ENCODE peak calls at places on chromosomes 11 and 22, in four cellular contexts. U is A549, C is K562, H is HepG2. V is an unnamed sample.

GRCh38 chr11:69126286-69126685 is 29.4 kb upstream of the SMIM38 start:
- DNase-seq in U (no peak), C (no peak), H (no peak), V (peak)

GRCh38 chr11:199004-199581 is 6.2 kb downstream of the SCGB1C1 start:
- DNase-seq in U (no peak), C (no peak), H (no peak), V (no peak)

GRCh38 chr22:20566420-20567260 is 59.2 kb downstream of the MED15 start:
- DNase-seq in U (no peak), C (no peak), H (no peak), V (no peak)

GRCh38 chr22:48624401-48624800 is 1203.3 kb downstream of the BRD1 start:
- DNase-seq in U (no peak), C (no peak), H (no peak), V (no peak)

GRCh38 chr11:15967166-15967565 is 389.2 kb downstream of the SOX6 start:
- DNase-seq in U (peak), C (peak), H (no peak), V (no peak)

GRCh38 chr11:131871061-131871460 is 500.6 kb downstream of the NTM start:
- DNase-seq in U (no peak), C (no peak), H (no peak), V (no peak)

GRCh38 chr11:104073950-104074349 is 37.5 kb downstream of the DDI1 start:
- DNase-seq in U (peak), C (no peak), H (no peak), V (no peak)

GRCh38 chr11:83528877-83529276 is 242.7 kb upstream of the CCDC90B start:
- DNase-seq in U (no peak), C (no peak), H (no peak), V (no peak)

GRCh38 chr11:43987384-43988039 is 45.1 kb downstream of the C11orf96 start:
- DNase-seq in U (no peak), C (no peak), H (no peak), V (no peak)

GRCh38 chr11:130151196-130151595 is 8.4 kb upstream of the ST14 start:
- DNase-seq in U (no peak), C (no peak), H (no peak), V (no peak)

GRCh38 chr11:131025020-131025419 is 108.7 kb upstream of the SNX19 start:
- DNase-seq in U (peak), C (no peak), H (peak), V (peak)

GRCh38 chr22:37165940-37166674 is 16.4 kb upstream of the IL2RB start:
- DNase-seq in U (no peak), C (no peak), H (no peak), V (no peak)

GRCh38 chr11:20087118-20087521 is 73.2 kb downstream of the DBX1 start:
- DNase-seq in U (no peak), C (no peak), H (no peak), V (no peak)

GRCh38 chr11:45162916-45163879 is 16.8 kb downstream of the PRDM11 start:
- DNase-seq in U (no peak), C (no peak), H (no peak), V (no peak)

GRCh38 chr22:37259540-37260029 is 15.5 kb upstream of the RAC2 start:
- DNase-seq in U (peak), C (peak), H (no peak), V (peak)

GRCh38 chr11:14980854-14981253 is 8.7 kb upstream of the CALCA start:
- DNase-seq in U (no peak), C (no peak), H (no peak), V (no peak)

GRCh38 chr22:32752868-32753520 is 48.5 kb upstream of the TIMP3 start:
- DNase-seq in U (no peak), C (no peak), H (no peak), V (no peak)

GRCh38 chr22:42299586-42300285 is 29.3 kb upstream of the TCF20 start:
- DNase-seq in U (no peak), C (peak), H (no peak), V (peak)

GRCh38 chr11:72263363-72263762 is 19.4 kb upstream of the PHOX2A start:
- DNase-seq in U (no peak), C (peak), H (no peak), V (no peak)

GRCh38 chr11:10623797-10624761 is 55.6 kb upstream of the LYVE1 start:
- DNase-seq in U (peak), C (peak), H (peak), V (peak)

GRCh38 chr11:121716060-121716459 is 263.3 kb upstream of the SORL1-AS1 start:
- DNase-seq in U (no peak), C (no peak), H (no peak), V (no peak)

GRCh38 chr11:13229136-13229535 is 48.5 kb upstream of the BMAL1 start:
- DNase-seq in U (no peak), C (no peak), H (no peak), V (no peak)

GRCh38 chr11:67558084-67558772 is 25.4 kb upstream of the GSTP1 start:
- DNase-seq in U (no peak), C (no peak), H (peak), V (no peak)

GRCh38 chr11:123740787-123741158 is 687 bp downstream of the ZNF202 start:
- DNase-seq in U (no peak), C (no peak), H (no peak), V (no peak)

GRCh38 chr11:8220261-8221024 is 43.2 kb downstream of the LMO1 start:
- DNase-seq in U (no peak), C (no peak), H (no peak), V (no peak)

GRCh38 chr11:110818032-110818687 is 105.9 kb upstream of the ARHGAP20 start:
- DNase-seq in U (no peak), C (no peak), H (no peak), V (no peak)

GRCh38 chr11:19890308-19890707 is 177.7 kb downstream of the NAV2 start:
- DNase-seq in U (no peak), C (no peak), H (no peak), V (no peak)

GRCh38 chr11:22459053-22459452 is 120.9 kb downstream of the SLC17A6 start:
- DNase-seq in U (no peak), C (no peak), H (no peak), V (no peak)

GRCh38 chr11:15117751-15118150 is 3.0 kb downstream of the INSC start:
- DNase-seq in U (no peak), C (no peak), H (no peak), V (no peak)

GRCh38 chr22:36816635-36817428 is at the start of gene PVALB:
- DNase-seq in U (peak), C (peak), H (no peak), V (peak)

GRCh38 chr11:31763296-31763695 is 47.8 kb downstream of the PAX6 start:
- DNase-seq in U (no peak), C (no peak), H (no peak), V (no peak)

GRCh38 chr22:50074056-50074455 is 11.2 kb downstream of the MLC1 start:
- DNase-seq in U (no peak), C (peak), H (no peak), V (no peak)
- TF ChIP-seq NR3C1 in U (no peak), C (no peak), H (no peak), V (no peak)

GRCh38 chr11:128662960-128663359 is 30.9 kb upstream of the FLI1 start:
- DNase-seq in U (no peak), C (no peak), H (no peak), V (no peak)

GRCh38 chr11:128663824-128664223 is 30.0 kb upstream of the FLI1 start:
- DNase-seq in U (no peak), C (no peak), H (no peak), V (no peak)

GRCh38 chr11:128660957-128661356 is 32.9 kb upstream of the FLI1 start:
- DNase-seq in U (no peak), C (no peak), H (no peak), V (no peak)

GRCh38 chr11:128653828-128654231 is 40.0 kb upstream of the FLI1 start:
- DNase-seq in U (peak), C (no peak), H (no peak), V (peak)

GRCh38 chr11:128658499-128658898 is 35.4 kb upstream of the FLI1 start:
- DNase-seq in U (no peak), C (no peak), H (no peak), V (no peak)
- TF ChIP-seq NR3C1 in U (no peak), C (no peak), H (no peak), V (no peak)

GRCh38 chr11:40118780-40119179 is 1340.7 kb downstream of the LRRC4C start:
- DNase-seq in U (no peak), C (no peak), H (no peak), V (no peak)

GRCh38 chr11:40118026-40118425 is 1341.4 kb downstream of the LRRC4C start:
- DNase-seq in U (no peak), C (no peak), H (no peak), V (no peak)
- TF ChIP-seq NR3C1 in U (no peak), C (no peak), H (no peak), V (no peak)

DNA sequence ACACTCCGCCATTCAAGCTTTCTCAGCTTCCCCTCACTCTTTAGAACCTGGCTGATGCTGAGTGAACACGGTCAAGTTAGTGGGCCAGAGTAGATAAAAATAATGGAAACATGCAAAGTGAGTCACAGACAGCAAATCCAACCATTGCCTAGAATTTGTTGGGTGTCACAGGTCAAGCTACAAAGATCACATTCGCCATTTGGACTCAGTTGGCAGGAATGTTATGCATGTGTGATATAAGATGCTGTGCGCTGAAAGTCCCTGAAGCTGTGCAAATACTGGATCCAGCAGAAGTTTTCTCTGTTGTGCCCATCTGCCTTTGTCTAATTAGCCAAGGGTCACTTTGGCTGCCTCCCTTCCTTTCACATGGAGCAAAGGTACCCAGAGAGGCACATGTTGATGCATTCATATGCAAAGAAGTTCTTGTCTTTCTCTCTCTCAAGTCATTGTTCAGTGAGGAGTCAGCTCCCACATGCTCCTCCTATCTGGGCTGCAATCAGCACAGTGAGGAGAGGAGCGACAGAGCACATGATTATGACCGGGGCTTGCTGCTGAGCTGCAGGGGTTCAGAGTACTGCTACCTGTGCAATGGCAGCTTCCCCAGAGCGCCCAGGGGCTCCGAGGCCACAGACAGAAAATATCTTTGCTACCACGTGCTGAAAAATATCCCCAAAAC is 39.7 kb downstream of the FLI1 start:
- DNase-seq in U (no peak), C (no peak), H (no peak), V (peak)
- TF ChIP-seq NR3C1 in U (no peak), C (no peak), H (no peak), V (peak)

V was measured in WTC11.